ENCODE peak calls at places on chromosome 6, in nine cellular contexts. X is activated CD4-positive, alpha-beta T cell treated with anti-CD3 and anti-CD28 coated beads, Interleukin-2, amount 10 ng/mL, durations not matched to agents 7 days and 5 days; B is HTR-8/SVneo; O is fibroblast of mammary gland; M is T-helper 1 cell; Y is adrenal gland; N is stimulated activated CD8-positive, alpha-beta memory T cell treated with anti-CD3 and anti-CD28 coated beads, Interleukin-7, amount 100 ng/mL, for 1 hour; L is endodermal cell; D is mucosa of gallbladder. V is an unnamed sample.

GRCh38 chr6:26271640-26272090 is 93.3 kb upstream of the BTN3A2 start:
- DNase-seq in X (no peak), B (no peak), O (no peak), M (no peak), Y (no peak), N (no peak), L (no peak), D (no peak), V (no peak)

GRCh38 chr6:155420492-155420891 is 35.1 kb downstream of the NOX3 start:
- DNase-seq in X (no peak), B (no peak), O (no peak), M (no peak), Y (no peak), N (no peak), L (no peak), D (no peak), V (no peak)

GRCh38 chr6:109325400-109325801 is 56.9 kb downstream of the CD164 start:
- DNase-seq in X (no peak), B (no peak), O (no peak), M (no peak), Y (no peak), N (no peak), L (no peak), D (no peak), V (no peak)

GRCh38 chr6:39366875-39367618 is 44.5 kb upstream of the KCNK16 start:
- DNase-seq in X (no peak), B (no peak), O (no peak), M (no peak), Y (peak), N (no peak), L (no peak), D (no peak), V (peak)

GRCh38 chr6:115870464-115870863 is 190.2 kb downstream of the FRK start:
- DNase-seq in X (no peak), B (no peak), O (no peak), M (no peak), Y (no peak), N (no peak), L (no peak), D (no peak), V (no peak)

GRCh38 chr6:124964084-124964763 is 2.0 kb downstream of the RNF217 start:
- DNase-seq in X (no peak), B (no peak), O (peak), M (no peak), Y (peak), N (no peak), L (no peak), D (peak), V (peak)

GRCh38 chr6:107318100-107318736 is 141.1 kb downstream of the PDSS2 start:
- DNase-seq in X (peak), B (peak), O (peak), M (no peak), Y (peak), N (no peak), L (peak), D (peak), V (peak)

GRCh38 chr6:33815854-33816253 is 12.1 kb upstream of the MLN start:
- DNase-seq in X (peak), B (peak), O (peak), M (no peak), Y (no peak), N (no peak), L (peak), D (no peak), V (no peak)

GRCh38 chr6:37674161-37674560 is 23.5 kb downstream of the MDGA1 start:
- DNase-seq in X (no peak), B (no peak), O (no peak), M (no peak), Y (no peak), N (no peak), L (no peak), D (no peak), V (no peak)

GRCh38 chr6:24078200-24078599 is 47.8 kb upstream of the NRSN1 start:
- DNase-seq in X (no peak), B (no peak), O (peak), M (no peak), Y (no peak), N (no peak), L (no peak), D (no peak), V (no peak)

GRCh38 chr6:13331516-13332348 is 3.4 kb upstream of the TBC1D7 start:
- DNase-seq in X (no peak), B (no peak), O (peak), M (no peak), Y (no peak), N (no peak), L (peak), D (no peak), V (no peak)

GRCh38 chr6:114020223-114020622 is 49.3 kb upstream of the HDAC2 start:
- DNase-seq in X (no peak), B (no peak), O (no peak), M (no peak), Y (no peak), N (no peak), L (no peak), D (no peak), V (no peak)

GRCh38 chr6:36384095-36384494 is 3.4 kb downstream of the ETV7 start:
- DNase-seq in X (no peak), B (no peak), O (no peak), M (no peak), Y (no peak), N (no peak), L (no peak), D (no peak), V (no peak)

GRCh38 chr6:15036690-15037245 is 209.1 kb upstream of the JARID2 start:
- DNase-seq in X (no peak), B (no peak), O (no peak), M (no peak), Y (peak), N (no peak), L (peak), D (peak), V (peak)